ENCODE peak calls at places on chromosome 13, in six cellular contexts. One of them, this sample, is unnamed.

GRCh38 chr13:20461860-20462532 is 63.7 kb downstream of the CRYL1 start:
- DNase-seq in substantia nigra: no peak
- DNase-seq in omental fat pad: no peak
- DNase-seq in activated CD4-positive, alpha-beta T cell treated with anti-CD3 and anti-CD28 coated beads for 1 hour: no peak
- DNase-seq in left colon: no peak
- DNase-seq in B cell: no peak
- DNase-seq in this sample: no peak

GRCh38 chr13:113783966-113784644 is 25.1 kb downstream of the TMEM255B start:
- DNase-seq in substantia nigra: no peak
- DNase-seq in omental fat pad: no peak
- DNase-seq in activated CD4-positive, alpha-beta T cell treated with anti-CD3 and anti-CD28 coated beads for 1 hour: no peak
- DNase-seq in left colon: no peak
- DNase-seq in B cell: no peak
- DNase-seq in this sample: no peak

GRCh38 chr13:87123987-87124784 is 547.0 kb upstream of the SLITRK5 start:
- DNase-seq in substantia nigra: no peak
- DNase-seq in omental fat pad: no peak
- DNase-seq in activated CD4-positive, alpha-beta T cell treated with anti-CD3 and anti-CD28 coated beads for 1 hour: no peak
- DNase-seq in left colon: no peak
- DNase-seq in B cell: no peak
- DNase-seq in this sample: peak

GRCh38 chr13:51297556-51297955 is 41.9 kb upstream of the SERPINE3 start:
- DNase-seq in substantia nigra: no peak
- DNase-seq in omental fat pad: no peak
- DNase-seq in activated CD4-positive, alpha-beta T cell treated with anti-CD3 and anti-CD28 coated beads for 1 hour: no peak
- DNase-seq in left colon: no peak
- DNase-seq in B cell: no peak
- DNase-seq in this sample: no peak

GRCh38 chr13:21001471-21001870 is 59.9 kb downstream of the LATS2 start:
- DNase-seq in substantia nigra: no peak
- DNase-seq in omental fat pad: no peak
- DNase-seq in activated CD4-positive, alpha-beta T cell treated with anti-CD3 and anti-CD28 coated beads for 1 hour: no peak
- DNase-seq in left colon: no peak
- DNase-seq in B cell: no peak
- DNase-seq in this sample: no peak

GRCh38 chr13:87680298-87680697 is 9.1 kb downstream of the SLITRK5 start:
- DNase-seq in substantia nigra: no peak
- DNase-seq in omental fat pad: no peak
- DNase-seq in activated CD4-positive, alpha-beta T cell treated with anti-CD3 and anti-CD28 coated beads for 1 hour: no peak
- DNase-seq in left colon: no peak
- DNase-seq in B cell: no peak
- DNase-seq in this sample: no peak

GRCh38 chr13:93151277-93151676 is 75.3 kb upstream of the GPC6 start:
- DNase-seq in substantia nigra: no peak
- DNase-seq in omental fat pad: no peak
- DNase-seq in activated CD4-positive, alpha-beta T cell treated with anti-CD3 and anti-CD28 coated beads for 1 hour: no peak
- DNase-seq in left colon: no peak
- DNase-seq in B cell: no peak
- DNase-seq in this sample: no peak

GRCh38 chr13:110352735-110353134 is 45.7 kb downstream of the COL4A2 start:
- DNase-seq in substantia nigra: no peak
- DNase-seq in omental fat pad: no peak
- DNase-seq in activated CD4-positive, alpha-beta T cell treated with anti-CD3 and anti-CD28 coated beads for 1 hour: no peak
- DNase-seq in left colon: no peak
- DNase-seq in B cell: no peak
- DNase-seq in this sample: no peak

GRCh38 chr13:46526763-46527162 is 26.2 kb upstream of the LRCH1 start:
- DNase-seq in substantia nigra: no peak
- DNase-seq in omental fat pad: no peak
- DNase-seq in activated CD4-positive, alpha-beta T cell treated with anti-CD3 and anti-CD28 coated beads for 1 hour: no peak
- DNase-seq in left colon: no peak
- DNase-seq in B cell: no peak
- DNase-seq in this sample: no peak

GRCh38 chr13:113759525-113760137 is 605 bp downstream of the TMEM255B start:
- DNase-seq in substantia nigra: no peak
- DNase-seq in omental fat pad: no peak
- DNase-seq in activated CD4-positive, alpha-beta T cell treated with anti-CD3 and anti-CD28 coated beads for 1 hour: no peak
- DNase-seq in left colon: no peak
- DNase-seq in B cell: no peak
- DNase-seq in this sample: no peak

GRCh38 chr13:110748271-110748670 is 34.8 kb downstream of the ING1 start:
- DNase-seq in substantia nigra: no peak
- DNase-seq in omental fat pad: no peak
- DNase-seq in activated CD4-positive, alpha-beta T cell treated with anti-CD3 and anti-CD28 coated beads for 1 hour: no peak
- DNase-seq in left colon: no peak
- DNase-seq in B cell: no peak
- DNase-seq in this sample: no peak

GRCh38 chr13:91045351-91046034 is 302.0 kb upstream of the MIR17HG start:
- DNase-seq in substantia nigra: no peak
- DNase-seq in omental fat pad: no peak
- DNase-seq in activated CD4-positive, alpha-beta T cell treated with anti-CD3 and anti-CD28 coated beads for 1 hour: no peak
- DNase-seq in left colon: no peak
- DNase-seq in B cell: no peak
- DNase-seq in this sample: no peak

GRCh38 chr13:95099541-95099940 is 201.7 kb downstream of the ABCC4 start:
- DNase-seq in substantia nigra: no peak
- DNase-seq in omental fat pad: no peak
- DNase-seq in activated CD4-positive, alpha-beta T cell treated with anti-CD3 and anti-CD28 coated beads for 1 hour: no peak
- DNase-seq in left colon: no peak
- DNase-seq in B cell: no peak
- DNase-seq in this sample: no peak

GRCh38 chr13:25018729-25019115 is 77.2 kb upstream of the PABPC3 start:
- DNase-seq in substantia nigra: no peak
- DNase-seq in omental fat pad: no peak
- DNase-seq in activated CD4-positive, alpha-beta T cell treated with anti-CD3 and anti-CD28 coated beads for 1 hour: no peak
- DNase-seq in left colon: no peak
- DNase-seq in B cell: peak
- DNase-seq in this sample: no peak

GRCh38 chr13:33326246-33326645 is 40.7 kb upstream of the STARD13 start:
- DNase-seq in substantia nigra: no peak
- DNase-seq in omental fat pad: no peak
- DNase-seq in activated CD4-positive, alpha-beta T cell treated with anti-CD3 and anti-CD28 coated beads for 1 hour: no peak
- DNase-seq in left colon: no peak
- DNase-seq in B cell: no peak
- DNase-seq in this sample: no peak

GRCh38 chr13:42973581-42973980 is 18.5 kb downstream of the EPSTI1 start:
- DNase-seq in substantia nigra: no peak
- DNase-seq in omental fat pad: no peak
- DNase-seq in activated CD4-positive, alpha-beta T cell treated with anti-CD3 and anti-CD28 coated beads for 1 hour: no peak
- DNase-seq in left colon: no peak
- DNase-seq in B cell: no peak
- DNase-seq in this sample: no peak

GRCh38 chr13:96426160-96426559 is 336.3 kb downstream of the HS6ST3 start:
- DNase-seq in substantia nigra: no peak
- DNase-seq in omental fat pad: no peak
- DNase-seq in activated CD4-positive, alpha-beta T cell treated with anti-CD3 and anti-CD28 coated beads for 1 hour: no peak
- DNase-seq in left colon: no peak
- DNase-seq in B cell: no peak
- DNase-seq in this sample: no peak

GRCh38 chr13:109868583-109869311 is 82.4 kb upstream of the IRS2 start:
- DNase-seq in substantia nigra: no peak
- DNase-seq in omental fat pad: no peak
- DNase-seq in activated CD4-positive, alpha-beta T cell treated with anti-CD3 and anti-CD28 coated beads for 1 hour: no peak
- DNase-seq in left colon: no peak
- DNase-seq in B cell: no peak
- DNase-seq in this sample: no peak

GRCh38 chr13:78098249-78098648 is 179.6 kb upstream of the EDNRB start:
- DNase-seq in substantia nigra: no peak
- DNase-seq in omental fat pad: no peak
- DNase-seq in activated CD4-positive, alpha-beta T cell treated with anti-CD3 and anti-CD28 coated beads for 1 hour: no peak
- DNase-seq in left colon: no peak
- DNase-seq in B cell: no peak
- DNase-seq in this sample: no peak

GRCh38 chr13:37429976-37430375 is 168.6 kb downstream of the POSTN start:
- DNase-seq in substantia nigra: no peak
- DNase-seq in omental fat pad: no peak
- DNase-seq in activated CD4-positive, alpha-beta T cell treated with anti-CD3 and anti-CD28 coated beads for 1 hour: no peak
- DNase-seq in left colon: no peak
- DNase-seq in B cell: no peak
- DNase-seq in this sample: no peak

GRCh38 chr13:101149735-101150380 is 266.4 kb downstream of the NALCN start:
- DNase-seq in substantia nigra: no peak
- DNase-seq in omental fat pad: no peak
- DNase-seq in activated CD4-positive, alpha-beta T cell treated with anti-CD3 and anti-CD28 coated beads for 1 hour: no peak
- DNase-seq in left colon: no peak
- DNase-seq in B cell: no peak
- DNase-seq in this sample: no peak

GRCh38 chr13:65600702-65601101 is 1629.4 kb downstream of the PCDH9 start:
- DNase-seq in substantia nigra: no peak
- DNase-seq in omental fat pad: no peak
- DNase-seq in activated CD4-positive, alpha-beta T cell treated with anti-CD3 and anti-CD28 coated beads for 1 hour: no peak
- DNase-seq in left colon: no peak
- DNase-seq in B cell: no peak
- DNase-seq in this sample: no peak

GRCh38 chr13:36907801-36908200 is 12.2 kb downstream of the SMAD9 start:
- DNase-seq in substantia nigra: no peak
- DNase-seq in omental fat pad: no peak
- DNase-seq in activated CD4-positive, alpha-beta T cell treated with anti-CD3 and anti-CD28 coated beads for 1 hour: no peak
- DNase-seq in left colon: no peak
- DNase-seq in B cell: no peak
- DNase-seq in this sample: no peak

GRCh38 chr13:113848020-113848419 is 15.9 kb downstream of the GAS6 start:
- DNase-seq in substantia nigra: no peak
- DNase-seq in omental fat pad: peak
- DNase-seq in activated CD4-positive, alpha-beta T cell treated with anti-CD3 and anti-CD28 coated beads for 1 hour: no peak
- DNase-seq in left colon: no peak
- DNase-seq in B cell: no peak
- DNase-seq in this sample: peak

GRCh38 chr13:33004454-33004853 is 11.8 kb upstream of the KL start:
- DNase-seq in substantia nigra: no peak
- DNase-seq in omental fat pad: no peak
- DNase-seq in activated CD4-positive, alpha-beta T cell treated with anti-CD3 and anti-CD28 coated beads for 1 hour: no peak
- DNase-seq in left colon: no peak
- DNase-seq in B cell: no peak
- DNase-seq in this sample: no peak

GRCh38 chr13:66069570-66069969 is 1160.6 kb downstream of the PCDH9 start:
- DNase-seq in substantia nigra: no peak
- DNase-seq in omental fat pad: no peak
- DNase-seq in activated CD4-positive, alpha-beta T cell treated with anti-CD3 and anti-CD28 coated beads for 1 hour: no peak
- DNase-seq in left colon: no peak
- DNase-seq in B cell: no peak
- DNase-seq in this sample: no peak

GRCh38 chr13:102033316-102033715 is 368.5 kb downstream of the FGF14 start:
- DNase-seq in substantia nigra: no peak
- DNase-seq in omental fat pad: no peak
- DNase-seq in activated CD4-positive, alpha-beta T cell treated with anti-CD3 and anti-CD28 coated beads for 1 hour: no peak
- DNase-seq in left colon: no peak
- DNase-seq in B cell: no peak
- DNase-seq in this sample: no peak

GRCh38 chr13:41985788-41986508 is 25.0 kb upstream of the VWA8 start:
- DNase-seq in substantia nigra: no peak
- DNase-seq in omental fat pad: no peak
- DNase-seq in activated CD4-positive, alpha-beta T cell treated with anti-CD3 and anti-CD28 coated beads for 1 hour: no peak
- DNase-seq in left colon: no peak
- DNase-seq in B cell: no peak
- DNase-seq in this sample: no peak

GRCh38 chr13:100798739-100799361 is 124.3 kb upstream of the TMTC4 start:
- DNase-seq in substantia nigra: no peak
- DNase-seq in omental fat pad: no peak
- DNase-seq in activated CD4-positive, alpha-beta T cell treated with anti-CD3 and anti-CD28 coated beads for 1 hour: no peak
- DNase-seq in left colon: no peak
- DNase-seq in B cell: no peak
- DNase-seq in this sample: no peak

GRCh38 chr13:78024996-78025395 is 106.4 kb upstream of the EDNRB start:
- DNase-seq in substantia nigra: no peak
- DNase-seq in omental fat pad: no peak
- DNase-seq in activated CD4-positive, alpha-beta T cell treated with anti-CD3 and anti-CD28 coated beads for 1 hour: no peak
- DNase-seq in left colon: no peak
- DNase-seq in B cell: no peak
- DNase-seq in this sample: no peak

GRCh38 chr13:78660130-78660857 is 1.3 kb upstream of the OBI1 start:
- DNase-seq in substantia nigra: no peak
- DNase-seq in omental fat pad: no peak
- DNase-seq in activated CD4-positive, alpha-beta T cell treated with anti-CD3 and anti-CD28 coated beads for 1 hour: no peak
- DNase-seq in left colon: no peak
- DNase-seq in B cell: peak
- DNase-seq in this sample: no peak

GRCh38 chr13:64071352-64071751 is 2655.7 kb upstream of the PCDH20 start:
- DNase-seq in substantia nigra: no peak
- DNase-seq in omental fat pad: no peak
- DNase-seq in activated CD4-positive, alpha-beta T cell treated with anti-CD3 and anti-CD28 coated beads for 1 hour: no peak
- DNase-seq in left colon: no peak
- DNase-seq in B cell: no peak
- DNase-seq in this sample: no peak

GRCh38 chr13:81140675-81141074 is 799.7 kb upstream of the SPRY2 start:
- DNase-seq in substantia nigra: no peak
- DNase-seq in omental fat pad: no peak
- DNase-seq in activated CD4-positive, alpha-beta T cell treated with anti-CD3 and anti-CD28 coated beads for 1 hour: no peak
- DNase-seq in left colon: no peak
- DNase-seq in B cell: no peak
- DNase-seq in this sample: no peak

GRCh38 chr13:35157143-35157755 is 215.2 kb downstream of the NBEA start:
- DNase-seq in substantia nigra: no peak
- DNase-seq in omental fat pad: no peak
- DNase-seq in activated CD4-positive, alpha-beta T cell treated with anti-CD3 and anti-CD28 coated beads for 1 hour: no peak
- DNase-seq in left colon: no peak
- DNase-seq in B cell: no peak
- DNase-seq in this sample: no peak

GRCh38 chr13:111900390-111901180 is 166.4 kb upstream of the SOX1 start:
- DNase-seq in substantia nigra: no peak
- DNase-seq in omental fat pad: no peak
- DNase-seq in activated CD4-positive, alpha-beta T cell treated with anti-CD3 and anti-CD28 coated beads for 1 hour: no peak
- DNase-seq in left colon: no peak
- DNase-seq in B cell: no peak
- DNase-seq in this sample: no peak

GRCh38 chr13:97119899-97120745 is 102.0 kb upstream of the MBNL2 start:
- DNase-seq in substantia nigra: no peak
- DNase-seq in omental fat pad: no peak
- DNase-seq in activated CD4-positive, alpha-beta T cell treated with anti-CD3 and anti-CD28 coated beads for 1 hour: no peak
- DNase-seq in left colon: no peak
- DNase-seq in B cell: no peak
- DNase-seq in this sample: no peak

GRCh38 chr13:99792079-99792921 is 179.3 kb downstream of the ZIC5 start:
- DNase-seq in substantia nigra: no peak
- DNase-seq in omental fat pad: no peak
- DNase-seq in activated CD4-positive, alpha-beta T cell treated with anti-CD3 and anti-CD28 coated beads for 1 hour: no peak
- DNase-seq in left colon: no peak
- DNase-seq in B cell: no peak
- DNase-seq in this sample: no peak